ENCODE peak calls at places on chromosomes 4 and X, in nine cellular contexts. One of them, this sample, is unnamed.

GRCh38 chr4:114263233-114263632 is 283.8 kb upstream of the ARSJ start:
- DNase-seq in AG09319: no peak
- DNase-seq in colonic mucosa: no peak
- DNase-seq in transverse colon: no peak
- DNase-seq in esophagus squamous epithelium: no peak
- DNase-seq in cardiac fibroblast: peak
- DNase-seq in AG04450: no peak
- DNase-seq in tibial nerve: no peak
- DNase-seq in cardiac muscle cell: no peak
- DNase-seq in this sample: no peak

GRCh38 chr4:7310441-7310840 is 118.1 kb downstream of the SORCS2 start:
- DNase-seq in AG09319: no peak
- DNase-seq in colonic mucosa: no peak
- DNase-seq in transverse colon: no peak
- DNase-seq in esophagus squamous epithelium: no peak
- DNase-seq in cardiac fibroblast: no peak
- DNase-seq in AG04450: no peak
- DNase-seq in tibial nerve: no peak
- DNase-seq in cardiac muscle cell: no peak
- DNase-seq in this sample: no peak

GRCh38 chr4:87092389-87093141 is 127.9 kb downstream of the KLHL8 start:
- DNase-seq in AG09319: peak
- DNase-seq in colonic mucosa: peak
- DNase-seq in transverse colon: peak
- DNase-seq in esophagus squamous epithelium: no peak
- DNase-seq in cardiac fibroblast: peak
- DNase-seq in AG04450: peak
- DNase-seq in tibial nerve: peak
- DNase-seq in cardiac muscle cell: peak
- DNase-seq in this sample: no peak

GRCh38 chr4:187993827-187994226 is 1.7 kb upstream of the ZFP42 start:
- DNase-seq in AG09319: no peak
- DNase-seq in colonic mucosa: no peak
- DNase-seq in transverse colon: no peak
- DNase-seq in esophagus squamous epithelium: no peak
- DNase-seq in cardiac fibroblast: peak
- DNase-seq in AG04450: no peak
- DNase-seq in tibial nerve: no peak
- DNase-seq in cardiac muscle cell: peak
- DNase-seq in this sample: no peak

GRCh38 chrX:47568656-47569295 is 7.8 kb downstream of the ARAF start:
- DNase-seq in AG09319: no peak
- DNase-seq in colonic mucosa: no peak
- DNase-seq in transverse colon: no peak
- DNase-seq in esophagus squamous epithelium: no peak
- DNase-seq in cardiac fibroblast: no peak
- DNase-seq in AG04450: no peak
- DNase-seq in tibial nerve: no peak
- DNase-seq in cardiac muscle cell: peak
- DNase-seq in this sample: peak

GRCh38 chr4:138186264-138186663 is 55.9 kb downstream of the SLC7A11 start:
- DNase-seq in AG09319: no peak
- DNase-seq in colonic mucosa: no peak
- DNase-seq in transverse colon: no peak
- DNase-seq in esophagus squamous epithelium: no peak
- DNase-seq in cardiac fibroblast: no peak
- DNase-seq in AG04450: no peak
- DNase-seq in tibial nerve: no peak
- DNase-seq in cardiac muscle cell: peak
- DNase-seq in this sample: no peak

GRCh38 chr4:78907638-78908037 is 31.6 kb downstream of the PAQR3 start:
- DNase-seq in AG09319: no peak
- DNase-seq in colonic mucosa: no peak
- DNase-seq in transverse colon: no peak
- DNase-seq in esophagus squamous epithelium: no peak
- DNase-seq in cardiac fibroblast: no peak
- DNase-seq in AG04450: no peak
- DNase-seq in tibial nerve: no peak
- DNase-seq in cardiac muscle cell: no peak
- DNase-seq in this sample: no peak

GRCh38 chr4:169611991-169612868 is at the start of gene NEK1:
- DNase-seq in AG09319: peak
- DNase-seq in colonic mucosa: peak
- DNase-seq in transverse colon: peak
- DNase-seq in esophagus squamous epithelium: peak
- DNase-seq in cardiac fibroblast: peak
- DNase-seq in AG04450: peak
- DNase-seq in tibial nerve: peak
- DNase-seq in cardiac muscle cell: peak
- DNase-seq in this sample: peak

GRCh38 chr4:185656467-185656890 is 121.2 kb upstream of the PDLIM3 start:
- DNase-seq in AG09319: no peak
- DNase-seq in colonic mucosa: no peak
- DNase-seq in transverse colon: peak
- DNase-seq in esophagus squamous epithelium: no peak
- DNase-seq in cardiac fibroblast: peak
- DNase-seq in AG04450: no peak
- DNase-seq in tibial nerve: peak
- DNase-seq in cardiac muscle cell: peak
- DNase-seq in this sample: no peak

GRCh38 chr4:16779028-16779675 is 119.3 kb downstream of the LDB2 start:
- DNase-seq in AG09319: no peak
- DNase-seq in colonic mucosa: no peak
- DNase-seq in transverse colon: no peak
- DNase-seq in esophagus squamous epithelium: no peak
- DNase-seq in cardiac fibroblast: peak
- DNase-seq in AG04450: no peak
- DNase-seq in tibial nerve: no peak
- DNase-seq in cardiac muscle cell: no peak
- DNase-seq in this sample: no peak

GRCh38 chrX:53714580-53715335 is 28.2 kb upstream of the HUWE1 start:
- DNase-seq in AG09319: no peak
- DNase-seq in colonic mucosa: no peak
- DNase-seq in transverse colon: peak
- DNase-seq in esophagus squamous epithelium: no peak
- DNase-seq in cardiac fibroblast: peak
- DNase-seq in AG04450: no peak
- DNase-seq in tibial nerve: no peak
- DNase-seq in cardiac muscle cell: no peak
- DNase-seq in this sample: peak

GRCh38 chr4:152540293-152540674 is 4.4 kb upstream of the FBXW7 start:
- DNase-seq in AG09319: no peak
- DNase-seq in colonic mucosa: no peak
- DNase-seq in transverse colon: no peak
- DNase-seq in esophagus squamous epithelium: no peak
- DNase-seq in cardiac fibroblast: no peak
- DNase-seq in AG04450: no peak
- DNase-seq in tibial nerve: no peak
- DNase-seq in cardiac muscle cell: no peak
- DNase-seq in this sample: peak

GRCh38 chr4:140186651-140187315 is 32.8 kb upstream of the MAML3 start:
- DNase-seq in AG09319: no peak
- DNase-seq in colonic mucosa: peak
- DNase-seq in transverse colon: peak
- DNase-seq in esophagus squamous epithelium: no peak
- DNase-seq in cardiac fibroblast: peak
- DNase-seq in AG04450: peak
- DNase-seq in tibial nerve: no peak
- DNase-seq in cardiac muscle cell: no peak
- DNase-seq in this sample: no peak

GRCh38 chrX:17629519-17629918 is 107.8 kb upstream of the SCML1 start:
- DNase-seq in AG09319: no peak
- DNase-seq in colonic mucosa: no peak
- DNase-seq in transverse colon: no peak
- DNase-seq in esophagus squamous epithelium: no peak
- DNase-seq in cardiac fibroblast: no peak
- DNase-seq in AG04450: no peak
- DNase-seq in tibial nerve: no peak
- DNase-seq in cardiac muscle cell: no peak
- DNase-seq in this sample: no peak

GRCh38 chrX:110442631-110443030 is 84.0 kb downstream of the RTL9 start:
- DNase-seq in AG09319: no peak
- DNase-seq in colonic mucosa: no peak
- DNase-seq in transverse colon: no peak
- DNase-seq in esophagus squamous epithelium: no peak
- DNase-seq in cardiac fibroblast: peak
- DNase-seq in AG04450: no peak
- DNase-seq in tibial nerve: no peak
- DNase-seq in cardiac muscle cell: peak
- DNase-seq in this sample: peak

GRCh38 chrX:68503830-68504229 is 5.0 kb downstream of the YIPF6 start:
- DNase-seq in AG09319: no peak
- DNase-seq in colonic mucosa: no peak
- DNase-seq in transverse colon: no peak
- DNase-seq in esophagus squamous epithelium: no peak
- DNase-seq in cardiac fibroblast: no peak
- DNase-seq in AG04450: no peak
- DNase-seq in tibial nerve: no peak
- DNase-seq in cardiac muscle cell: no peak
- DNase-seq in this sample: no peak

GRCh38 chr4:181835348-181835747 is 407.9 kb upstream of the TENM3 start:
- DNase-seq in AG09319: no peak
- DNase-seq in colonic mucosa: no peak
- DNase-seq in transverse colon: no peak
- DNase-seq in esophagus squamous epithelium: no peak
- DNase-seq in cardiac fibroblast: no peak
- DNase-seq in AG04450: no peak
- DNase-seq in tibial nerve: no peak
- DNase-seq in cardiac muscle cell: no peak
- DNase-seq in this sample: no peak

GRCh38 chr4:118869808-118870342 is 18.8 kb upstream of the SYNPO2 start:
- DNase-seq in AG09319: no peak
- DNase-seq in colonic mucosa: no peak
- DNase-seq in transverse colon: no peak
- DNase-seq in esophagus squamous epithelium: no peak
- DNase-seq in cardiac fibroblast: peak
- DNase-seq in AG04450: peak
- DNase-seq in tibial nerve: no peak
- DNase-seq in cardiac muscle cell: no peak
- DNase-seq in this sample: no peak

GRCh38 chr4:118867311-118868067 is 21.2 kb upstream of the SYNPO2 start:
- DNase-seq in AG09319: peak
- DNase-seq in colonic mucosa: no peak
- DNase-seq in transverse colon: no peak
- DNase-seq in esophagus squamous epithelium: no peak
- DNase-seq in cardiac fibroblast: peak
- DNase-seq in AG04450: no peak
- DNase-seq in tibial nerve: no peak
- DNase-seq in cardiac muscle cell: no peak
- DNase-seq in this sample: no peak

GRCh38 chr4:118865091-118865708 is 23.5 kb upstream of the SYNPO2 start:
- DNase-seq in AG09319: no peak
- DNase-seq in colonic mucosa: peak
- DNase-seq in transverse colon: peak
- DNase-seq in esophagus squamous epithelium: no peak
- DNase-seq in cardiac fibroblast: peak
- DNase-seq in AG04450: no peak
- DNase-seq in tibial nerve: no peak
- DNase-seq in cardiac muscle cell: peak
- DNase-seq in this sample: peak
- TF ChIP-seq CTCF in AG09319: peak
- TF ChIP-seq CTCF in colonic mucosa: peak
- TF ChIP-seq CTCF in transverse colon: peak
- TF ChIP-seq CTCF in esophagus squamous epithelium: peak
- TF ChIP-seq CTCF in cardiac fibroblast: peak
- TF ChIP-seq CTCF in AG04450: peak
- TF ChIP-seq CTCF in tibial nerve: peak
- TF ChIP-seq CTCF in cardiac muscle cell: peak
- TF ChIP-seq CTCF in this sample: peak

DNA sequence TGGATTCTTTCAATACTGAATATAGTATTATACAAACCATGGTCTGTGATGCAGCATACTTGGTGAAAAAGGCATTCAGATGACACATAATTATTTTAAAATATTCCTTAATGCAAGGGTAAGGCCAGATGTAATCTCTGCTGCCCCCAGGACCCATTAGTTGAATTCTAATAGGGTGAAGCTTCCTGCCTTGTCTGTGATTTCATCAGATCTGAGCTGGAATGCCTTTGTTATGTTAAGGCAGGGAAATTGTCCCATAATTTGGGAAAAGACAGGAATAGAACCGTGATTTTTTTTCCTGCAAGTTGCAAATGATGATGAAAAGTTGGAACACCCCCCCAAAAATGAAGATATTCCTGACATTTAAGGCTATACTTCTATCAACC is 26.2 kb downstream of the ZRSR2 start:
- DNase-seq in AG09319: no peak
- DNase-seq in colonic mucosa: no peak
- DNase-seq in transverse colon: no peak
- DNase-seq in esophagus squamous epithelium: no peak
- DNase-seq in cardiac fibroblast: no peak
- DNase-seq in AG04450: no peak
- DNase-seq in tibial nerve: no peak
- DNase-seq in cardiac muscle cell: no peak
- DNase-seq in this sample: no peak
- TF ChIP-seq CTCF in AG09319: no peak
- TF ChIP-seq CTCF in colonic mucosa: no peak
- TF ChIP-seq CTCF in transverse colon: no peak
- TF ChIP-seq CTCF in esophagus squamous epithelium: no peak
- TF ChIP-seq CTCF in cardiac fibroblast: no peak
- TF ChIP-seq CTCF in AG04450: no peak
- TF ChIP-seq CTCF in tibial nerve: no peak
- TF ChIP-seq CTCF in cardiac muscle cell: no peak
- TF ChIP-seq CTCF in this sample: no peak

DNA sequence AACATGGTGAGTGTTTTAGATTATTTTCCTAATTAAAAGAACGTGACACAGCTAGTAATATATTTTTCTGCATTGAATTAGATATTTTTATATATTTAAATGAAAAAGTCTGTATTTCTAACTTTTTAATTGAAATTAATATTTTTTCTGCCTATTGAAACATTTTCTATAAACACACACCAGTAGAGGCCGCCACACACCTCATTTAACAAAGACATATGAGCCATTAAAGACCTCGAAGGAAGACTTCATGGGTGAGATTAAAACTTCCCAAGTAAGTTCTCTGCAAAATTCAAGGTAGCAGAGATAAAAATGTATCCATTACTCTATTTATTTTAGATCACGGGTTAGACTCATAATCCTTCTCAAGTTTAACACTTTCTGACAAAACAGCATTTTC is 8.3 kb downstream of the SLITRK2 start:
- DNase-seq in AG09319: no peak
- DNase-seq in colonic mucosa: no peak
- DNase-seq in transverse colon: no peak
- DNase-seq in esophagus squamous epithelium: no peak
- DNase-seq in cardiac fibroblast: peak
- DNase-seq in AG04450: no peak
- DNase-seq in tibial nerve: no peak
- DNase-seq in cardiac muscle cell: peak
- DNase-seq in this sample: no peak
- TF ChIP-seq CTCF in AG09319: no peak
- TF ChIP-seq CTCF in colonic mucosa: no peak
- TF ChIP-seq CTCF in transverse colon: no peak
- TF ChIP-seq CTCF in esophagus squamous epithelium: no peak
- TF ChIP-seq CTCF in cardiac fibroblast: no peak
- TF ChIP-seq CTCF in AG04450: no peak
- TF ChIP-seq CTCF in tibial nerve: peak
- TF ChIP-seq CTCF in cardiac muscle cell: peak
- TF ChIP-seq CTCF in this sample: no peak

GRCh38 chr4:100682477-100683218 is 164.8 kb upstream of the EMCN start:
- DNase-seq in AG09319: no peak
- DNase-seq in colonic mucosa: no peak
- DNase-seq in transverse colon: no peak
- DNase-seq in esophagus squamous epithelium: no peak
- DNase-seq in cardiac fibroblast: no peak
- DNase-seq in AG04450: no peak
- DNase-seq in tibial nerve: no peak
- DNase-seq in cardiac muscle cell: no peak
- DNase-seq in this sample: no peak
- TF ChIP-seq CTCF in AG09319: no peak
- TF ChIP-seq CTCF in colonic mucosa: no peak
- TF ChIP-seq CTCF in transverse colon: no peak
- TF ChIP-seq CTCF in esophagus squamous epithelium: no peak
- TF ChIP-seq CTCF in cardiac fibroblast: no peak
- TF ChIP-seq CTCF in AG04450: no peak
- TF ChIP-seq CTCF in tibial nerve: no peak
- TF ChIP-seq CTCF in cardiac muscle cell: no peak
- TF ChIP-seq CTCF in this sample: no peak